ENCODE peak calls at places on chromosomes 6 and 20, in nine cellular contexts. K is ascending aorta; P is left lung; G is NT2/D1; W is AG10803; V is right cardiac atrium; N is tibial nerve; O is CD8-positive, alpha-beta T cell; C is skeletal muscle cell. E is an unnamed sample.

GRCh38 chr20:19690462-19690861 is 67.6 kb upstream of the RIN2 start:
- DNase-seq in K (no peak), P (no peak), G (no peak), W (no peak), V (no peak), N (no peak), O (no peak), C (no peak), E (no peak)

GRCh38 chr6:80489911-80490635 is 383.6 kb downstream of the BCKDHB start:
- DNase-seq in K (no peak), P (no peak), G (no peak), W (no peak), V (no peak), N (no peak), O (no peak), C (peak), E (no peak)

GRCh38 chr6:17816921-17817611 is 110.3 kb upstream of the NUP153 start:
- DNase-seq in K (no peak), P (no peak), G (no peak), W (peak), V (no peak), N (no peak), O (no peak), C (no peak), E (no peak)

GRCh38 chr20:10863337-10864060 is 189.7 kb upstream of the JAG1 start:
- DNase-seq in K (no peak), P (no peak), G (no peak), W (peak), V (no peak), N (no peak), O (no peak), C (peak), E (no peak)

GRCh38 chr20:23091741-23092408 is 5.8 kb upstream of the CD93 start:
- DNase-seq in K (no peak), P (no peak), G (no peak), W (no peak), V (no peak), N (no peak), O (no peak), C (no peak), E (no peak)

GRCh38 chr6:56724455-56724854 is 81.8 kb upstream of the DST start:
- DNase-seq in K (no peak), P (no peak), G (no peak), W (peak), V (no peak), N (no peak), O (no peak), C (no peak), E (no peak)

GRCh38 chr20:35305682-35306556 is 13.7 kb upstream of the FAM83C start:
- DNase-seq in K (peak), P (peak), G (no peak), W (peak), V (peak), N (no peak), O (no peak), C (peak), E (no peak)

GRCh38 chr20:34636648-34637047 is 40.2 kb downstream of the PIGU start:
- DNase-seq in K (no peak), P (no peak), G (no peak), W (peak), V (no peak), N (no peak), O (no peak), C (no peak), E (no peak)

GRCh38 chr20:595330-596308 is 14.5 kb downstream of the TCF15 start:
- DNase-seq in K (no peak), P (no peak), G (no peak), W (no peak), V (peak), N (no peak), O (no peak), C (no peak), E (no peak)

GRCh38 chr20:10798811-10799210 is 125.0 kb upstream of the JAG1 start:
- DNase-seq in K (no peak), P (no peak), G (no peak), W (peak), V (no peak), N (no peak), O (no peak), C (peak), E (no peak)

GRCh38 chr20:12970372-12970821 is 38.4 kb upstream of the SPTLC3 start:
- DNase-seq in K (no peak), P (no peak), G (peak), W (peak), V (no peak), N (no peak), O (no peak), C (peak), E (peak)

GRCh38 chr6:33967966-33968724 is 164.3 kb upstream of the MLN start:
- DNase-seq in K (no peak), P (no peak), G (peak), W (peak), V (no peak), N (no peak), O (no peak), C (no peak), E (no peak)

GRCh38 chr6:110646951-110647910 is 168.0 kb downstream of the CDK19 start:
- DNase-seq in K (no peak), P (peak), G (no peak), W (no peak), V (no peak), N (no peak), O (no peak), C (no peak), E (no peak)

GRCh38 chr20:32546918-32547752 is 38.0 kb downstream of the NOL4L start:
- DNase-seq in K (no peak), P (no peak), G (no peak), W (no peak), V (no peak), N (no peak), O (no peak), C (no peak), E (no peak)

GRCh38 chr20:21702553-21703467 is 2.7 kb upstream of the PAX1 start:
- DNase-seq in K (no peak), P (peak), G (peak), W (peak), V (peak), N (no peak), O (no peak), C (no peak), E (peak)

GRCh38 chr20:45878076-45878731 is 2.8 kb upstream of the ZSWIM1 start:
- DNase-seq in K (no peak), P (peak), G (no peak), W (peak), V (peak), N (no peak), O (no peak), C (no peak), E (no peak)

GRCh38 chr6:15101130-15101529 is 144.7 kb upstream of the JARID2 start:
- DNase-seq in K (no peak), P (no peak), G (no peak), W (no peak), V (no peak), N (no peak), O (no peak), C (no peak), E (no peak)

GRCh38 chr20:46756419-46756818 is 47.0 kb downstream of the SLC2A10 start:
- DNase-seq in K (no peak), P (no peak), G (no peak), W (no peak), V (no peak), N (no peak), O (no peak), C (no peak), E (no peak)

GRCh38 chr6:160949531-160949930 is 42.0 kb upstream of the MAP3K4 start:
- DNase-seq in K (no peak), P (no peak), G (no peak), W (no peak), V (no peak), N (no peak), O (no peak), C (no peak), E (no peak)

GRCh38 chr6:138005846-138006245 is 101.4 kb downstream of the PERP start:
- DNase-seq in K (no peak), P (no peak), G (no peak), W (no peak), V (no peak), N (no peak), O (no peak), C (no peak), E (no peak)

GRCh38 chr6:72636215-72636614 is 14.4 kb downstream of the KCNQ5 start:
- DNase-seq in K (no peak), P (no peak), G (no peak), W (no peak), V (no peak), N (no peak), O (no peak), C (no peak), E (no peak)

GRCh38 chr20:57482796-57483195 is 42.1 kb downstream of the CTCFL start:
- DNase-seq in K (no peak), P (no peak), G (no peak), W (no peak), V (no peak), N (no peak), O (no peak), C (no peak), E (no peak)

GRCh38 chr20:15611579-15611978 is 961.7 kb downstream of the KIF16B start:
- DNase-seq in K (no peak), P (no peak), G (no peak), W (no peak), V (no peak), N (no peak), O (no peak), C (no peak), E (no peak)

GRCh38 chr6:157461000-157461915 is 80.3 kb downstream of the ZDHHC14 start:
- DNase-seq in K (no peak), P (no peak), G (no peak), W (peak), V (no peak), N (no peak), O (no peak), C (peak), E (no peak)

DNA sequence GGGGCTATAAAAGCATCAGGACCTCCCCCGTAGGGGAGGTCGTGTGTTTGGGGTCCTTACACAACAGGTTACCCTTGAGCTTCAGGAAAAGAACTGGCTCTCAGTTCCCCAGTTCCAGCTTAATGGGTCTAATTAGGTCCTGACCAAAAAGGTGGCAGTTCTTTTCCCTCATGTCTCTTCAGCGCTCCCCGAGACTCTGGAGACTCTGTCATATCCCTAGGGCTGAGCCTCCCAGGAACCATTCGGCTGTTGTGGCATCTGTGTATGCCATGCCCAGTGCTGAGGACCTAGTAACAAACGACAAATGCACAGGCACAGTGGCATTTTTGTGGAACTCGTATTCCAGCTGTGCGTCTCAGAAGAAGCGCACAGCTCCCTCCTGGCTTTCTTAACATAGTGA is 14.6 kb downstream of the PRDM1 start:
- DNase-seq in K (no peak), P (no peak), G (no peak), W (no peak), V (no peak), N (no peak), O (no peak), C (no peak), E (no peak)
- H3K4me3 ChIP-seq in K (no peak), P (no peak), G (no peak), W (no peak), V (no peak), N (no peak), O (peak), C (no peak), E (no peak)

GRCh38 chr20:63284083-63284440 is 8.9 kb upstream of the COL20A1 start:
- DNase-seq in K (no peak), P (peak), G (no peak), W (no peak), V (no peak), N (no peak), O (no peak), C (no peak), E (peak)
- H3K4me3 ChIP-seq in K (no peak), P (no peak), G (no peak), W (no peak), V (no peak), N (no peak), O (no peak), C (no peak), E (peak)

GRCh38 chr6:142236686-142237085 is 65.1 kb upstream of the ADGRG6 start:
- DNase-seq in K (no peak), P (no peak), G (no peak), W (peak), V (no peak), N (no peak), O (no peak), C (no peak), E (no peak)

GRCh38 chr6:142233945-142234682 is 67.7 kb upstream of the ADGRG6 start:
- DNase-seq in K (no peak), P (no peak), G (no peak), W (no peak), V (no peak), N (no peak), O (no peak), C (no peak), E (no peak)

GRCh38 chr6:142240203-142240602 is 61.6 kb upstream of the ADGRG6 start:
- DNase-seq in K (no peak), P (no peak), G (no peak), W (no peak), V (no peak), N (no peak), O (no peak), C (no peak), E (no peak)

DNA sequence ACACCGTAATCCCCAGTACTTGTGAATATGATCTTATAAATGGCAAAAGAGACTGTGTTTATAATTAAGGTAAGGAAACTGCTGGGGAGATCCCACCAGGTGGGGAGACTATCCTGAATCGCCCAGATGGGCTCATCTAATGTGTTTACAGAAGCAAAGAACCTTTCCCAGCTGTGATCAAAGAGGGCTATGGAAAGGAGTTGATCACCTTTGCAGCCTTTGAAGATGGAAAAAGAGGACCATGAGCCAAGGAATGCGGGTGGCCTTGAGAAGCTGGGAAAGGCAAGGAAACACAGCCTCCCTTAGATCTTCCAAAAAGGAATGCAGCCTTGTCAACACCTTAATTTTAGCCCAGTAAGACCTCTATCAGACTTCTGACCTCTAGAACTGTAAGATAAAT is 66.6 kb upstream of the ADGRG6 start:
- DNase-seq in K (no peak), P (no peak), G (no peak), W (no peak), V (no peak), N (no peak), O (no peak), C (no peak), E (no peak)
- H3K4me3 ChIP-seq in K (no peak), P (no peak), G (no peak), W (no peak), V (no peak), N (no peak), O (no peak), C (no peak), E (no peak)

GRCh38 chr20:62087227-62087626 is 21.5 kb upstream of the TAF4 start:
- DNase-seq in K (no peak), P (no peak), G (no peak), W (no peak), V (no peak), N (no peak), O (no peak), C (no peak), E (no peak)

GRCh38 chr20:62085206-62085605 is 19.5 kb upstream of the TAF4 start:
- DNase-seq in K (no peak), P (no peak), G (no peak), W (no peak), V (no peak), N (no peak), O (no peak), C (no peak), E (no peak)

GRCh38 chr20:62088258-62089127 is 22.8 kb upstream of the TAF4 start:
- DNase-seq in K (no peak), P (no peak), G (no peak), W (peak), V (no peak), N (no peak), O (no peak), C (peak), E (no peak)

GRCh38 chr20:62087632-62088031 is 22.0 kb upstream of the TAF4 start:
- DNase-seq in K (no peak), P (no peak), G (no peak), W (no peak), V (no peak), N (no peak), O (no peak), C (no peak), E (no peak)

GRCh38 chr20:62089393-62089792 is 23.7 kb upstream of the TAF4 start:
- DNase-seq in K (no peak), P (no peak), G (no peak), W (no peak), V (no peak), N (no peak), O (no peak), C (no peak), E (no peak)
- H3K4me3 ChIP-seq in K (no peak), P (no peak), G (no peak), W (no peak), V (no peak), N (no peak), O (no peak), C (no peak), E (no peak)

DNA sequence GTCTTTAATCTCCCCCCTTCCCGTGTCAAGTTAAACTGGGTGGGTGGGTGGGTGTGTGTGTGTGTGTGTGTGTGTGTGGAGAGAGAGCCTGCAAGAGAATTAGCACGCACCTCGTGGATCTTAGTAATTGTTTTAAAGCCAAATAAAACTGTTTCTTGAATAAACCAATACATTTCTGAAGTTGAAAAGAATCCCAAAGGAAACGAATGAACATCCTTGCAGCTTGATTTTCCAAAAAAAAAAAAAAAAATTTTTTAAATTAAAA is 374 bp upstream of the BICRAL start:
- DNase-seq in K (no peak), P (no peak), G (no peak), W (peak), V (no peak), N (no peak), O (no peak), C (no peak), E (no peak)
- H3K4me3 ChIP-seq in K (peak), P (peak), G (peak), W (peak), V (peak), N (peak), O (peak), C (peak), E (peak)

DNA sequence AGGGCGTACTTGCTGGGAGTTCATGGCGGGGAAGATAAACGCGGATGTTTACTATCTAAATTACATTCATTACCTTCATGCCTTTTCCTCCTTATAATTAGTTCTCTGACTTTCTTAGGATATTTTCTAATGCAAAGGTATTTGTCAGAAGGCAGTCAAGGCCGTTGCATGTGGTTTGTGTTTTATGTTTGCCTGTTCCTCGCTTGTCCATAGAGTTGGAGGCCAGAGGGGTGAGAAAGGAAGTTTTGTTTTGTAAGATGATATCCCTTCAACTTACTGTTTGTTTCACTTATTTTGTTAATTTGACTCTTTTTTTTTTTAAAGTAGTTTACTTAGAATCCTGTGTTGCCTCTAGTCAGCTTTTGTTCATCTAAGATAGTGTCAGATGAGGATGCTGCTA is 4.0 kb upstream of the CCN2 start:
- DNase-seq in K (no peak), P (no peak), G (no peak), W (no peak), V (no peak), N (no peak), O (no peak), C (no peak), E (no peak)
- H3K4me3 ChIP-seq in K (peak), P (no peak), G (no peak), W (no peak), V (peak), N (no peak), O (no peak), C (no peak), E (no peak)

DNA sequence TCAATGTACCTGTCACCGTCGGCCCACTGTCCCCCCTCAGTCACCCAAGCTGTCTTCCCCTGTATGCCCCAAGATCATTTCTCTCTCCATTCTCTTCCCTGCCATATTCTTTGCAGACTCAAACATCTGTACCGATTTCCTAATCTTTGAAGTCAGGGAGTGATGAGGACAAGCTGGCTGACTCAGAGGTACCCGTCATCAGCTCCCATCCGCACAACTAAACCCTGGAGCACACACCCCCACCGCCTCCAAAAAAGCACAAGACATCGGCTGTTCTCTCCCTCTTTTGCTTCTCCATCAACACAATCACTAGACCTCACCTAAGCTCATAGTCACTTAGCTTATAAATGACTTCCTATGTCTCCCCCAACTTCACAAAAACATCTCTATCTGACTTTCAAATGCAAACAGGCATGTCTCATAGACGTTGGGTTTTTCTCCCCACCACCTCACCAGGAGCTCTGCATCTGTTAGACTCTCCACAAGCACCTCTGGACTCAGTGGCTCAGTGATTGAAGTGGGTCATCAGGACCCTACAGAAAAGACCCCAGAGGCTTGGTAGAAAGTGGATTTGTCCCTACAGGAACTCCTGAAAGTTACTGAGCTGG is 11.5 kb upstream of the NFATC2 start:
- DNase-seq in K (no peak), P (no peak), G (no peak), W (peak), V (no peak), N (no peak), O (no peak), C (no peak), E (no peak)
- H3K4me3 ChIP-seq in K (no peak), P (no peak), G (no peak), W (no peak), V (no peak), N (no peak), O (no peak), C (no peak), E (no peak)

GRCh38 chr20:50821994-50822393 is 27.1 kb downstream of the BCAS4 start:
- DNase-seq in K (no peak), P (no peak), G (no peak), W (no peak), V (peak), N (no peak), O (no peak), C (no peak), E (no peak)

GRCh38 chr20:50821257-50821921 is 26.5 kb downstream of the BCAS4 start:
- DNase-seq in K (no peak), P (no peak), G (no peak), W (no peak), V (peak), N (no peak), O (no peak), C (no peak), E (no peak)

GRCh38 chr20:50823319-50823718 is 28.5 kb downstream of the BCAS4 start:
- DNase-seq in K (no peak), P (no peak), G (no peak), W (no peak), V (no peak), N (no peak), O (no peak), C (no peak), E (no peak)

GRCh38 chr20:50819344-50819743 is 24.5 kb downstream of the BCAS4 start:
- DNase-seq in K (no peak), P (no peak), G (no peak), W (no peak), V (no peak), N (no peak), O (no peak), C (no peak), E (no peak)

GRCh38 chr20:50820515-50821256 is 25.8 kb downstream of the BCAS4 start:
- DNase-seq in K (no peak), P (no peak), G (no peak), W (no peak), V (no peak), N (no peak), O (no peak), C (no peak), E (no peak)
- H3K4me3 ChIP-seq in K (no peak), P (no peak), G (no peak), W (no peak), V (no peak), N (no peak), O (no peak), C (no peak), E (no peak)